ENCODE peak calls at places on chromosomes 6 and 20, in seven cellular contexts. One of them, this sample, is unnamed. For H3K4me1, the result is how much of the 10 kb centered on the place peaks cover.

GRCh38 chr20:31877684-31878083 is 7.2 kb downstream of the TTLL9 start:
- DNase-seq in endothelial cell of umbilical vein: no peak
- DNase-seq in thyroid gland: no peak
- DNase-seq in suprapubic skin: no peak
- DNase-seq in cardiac muscle cell: no peak
- DNase-seq in fibroblast of lung: no peak
- DNase-seq in upper lobe of right lung: no peak
- DNase-seq in this sample: no peak

GRCh38 chr20:38303908-38304379 is at the start of gene BPI:
- DNase-seq in endothelial cell of umbilical vein: no peak
- DNase-seq in thyroid gland: no peak
- DNase-seq in suprapubic skin: no peak
- DNase-seq in cardiac muscle cell: peak
- DNase-seq in fibroblast of lung: peak
- DNase-seq in upper lobe of right lung: peak
- DNase-seq in this sample: peak

GRCh38 chr6:33696538-33697518 is 14.7 kb downstream of the UQCC2 start:
- DNase-seq in endothelial cell of umbilical vein: peak
- DNase-seq in thyroid gland: peak
- DNase-seq in suprapubic skin: peak
- DNase-seq in cardiac muscle cell: peak
- DNase-seq in fibroblast of lung: peak
- DNase-seq in upper lobe of right lung: no peak
- DNase-seq in this sample: peak

GRCh38 chr6:68652117-68652536 is 17.0 kb downstream of the ADGRB3 start:
- DNase-seq in endothelial cell of umbilical vein: no peak
- DNase-seq in thyroid gland: no peak
- DNase-seq in suprapubic skin: no peak
- DNase-seq in cardiac muscle cell: no peak
- DNase-seq in fibroblast of lung: no peak
- DNase-seq in upper lobe of right lung: no peak
- DNase-seq in this sample: no peak

GRCh38 chr20:48731581-48731980 is 96.2 kb downstream of the PREX1 start:
- DNase-seq in endothelial cell of umbilical vein: no peak
- DNase-seq in thyroid gland: no peak
- DNase-seq in suprapubic skin: no peak
- DNase-seq in cardiac muscle cell: no peak
- DNase-seq in fibroblast of lung: no peak
- DNase-seq in upper lobe of right lung: no peak
- DNase-seq in this sample: no peak

GRCh38 chr20:31721408-31722332 is 998 bp downstream of the BCL2L1 start:
- DNase-seq in endothelial cell of umbilical vein: peak
- DNase-seq in thyroid gland: peak
- DNase-seq in suprapubic skin: no peak
- DNase-seq in cardiac muscle cell: no peak
- DNase-seq in fibroblast of lung: no peak
- DNase-seq in upper lobe of right lung: peak
- DNase-seq in this sample: peak

GRCh38 chr20:47551240-47551639 is 49.6 kb downstream of the NCOA3 start:
- DNase-seq in endothelial cell of umbilical vein: no peak
- DNase-seq in thyroid gland: no peak
- DNase-seq in suprapubic skin: no peak
- DNase-seq in cardiac muscle cell: no peak
- DNase-seq in fibroblast of lung: no peak
- DNase-seq in upper lobe of right lung: no peak
- DNase-seq in this sample: no peak

GRCh38 chr20:61724376-61724775 is 341.3 kb downstream of the TAF4 start:
- DNase-seq in endothelial cell of umbilical vein: no peak
- DNase-seq in thyroid gland: no peak
- DNase-seq in suprapubic skin: no peak
- DNase-seq in cardiac muscle cell: no peak
- DNase-seq in fibroblast of lung: peak
- DNase-seq in upper lobe of right lung: no peak
- DNase-seq in this sample: no peak

GRCh38 chr6:85261250-85261649 is 188.6 kb upstream of the NT5E start:
- DNase-seq in endothelial cell of umbilical vein: no peak
- DNase-seq in thyroid gland: no peak
- DNase-seq in suprapubic skin: no peak
- DNase-seq in cardiac muscle cell: no peak
- DNase-seq in fibroblast of lung: no peak
- DNase-seq in upper lobe of right lung: no peak
- DNase-seq in this sample: no peak

GRCh38 chr20:33669873-33670640 is 3.3 kb downstream of the ACTL10 start:
- DNase-seq in endothelial cell of umbilical vein: no peak
- DNase-seq in thyroid gland: no peak
- DNase-seq in suprapubic skin: no peak
- DNase-seq in cardiac muscle cell: no peak
- DNase-seq in fibroblast of lung: no peak
- DNase-seq in upper lobe of right lung: no peak
- DNase-seq in this sample: no peak

GRCh38 chr20:38349856-38350255 is 3.6 kb downstream of the LBP start:
- DNase-seq in endothelial cell of umbilical vein: no peak
- DNase-seq in thyroid gland: no peak
- DNase-seq in suprapubic skin: no peak
- DNase-seq in cardiac muscle cell: no peak
- DNase-seq in fibroblast of lung: no peak
- DNase-seq in upper lobe of right lung: no peak
- DNase-seq in this sample: no peak

GRCh38 chr6:1416820-1417219 is 27.4 kb downstream of the FOXF2 start:
- DNase-seq in endothelial cell of umbilical vein: no peak
- DNase-seq in thyroid gland: no peak
- DNase-seq in suprapubic skin: no peak
- DNase-seq in cardiac muscle cell: no peak
- DNase-seq in fibroblast of lung: no peak
- DNase-seq in upper lobe of right lung: no peak
- DNase-seq in this sample: no peak

GRCh38 chr20:44166477-44166876 is 20.5 kb downstream of the JPH2 start:
- DNase-seq in endothelial cell of umbilical vein: no peak
- DNase-seq in thyroid gland: no peak
- DNase-seq in suprapubic skin: no peak
- DNase-seq in cardiac muscle cell: peak
- DNase-seq in fibroblast of lung: peak
- DNase-seq in upper lobe of right lung: no peak
- DNase-seq in this sample: no peak

GRCh38 chr20:58069207-58069606 is 159.2 kb downstream of the ANKRD60 start:
- DNase-seq in endothelial cell of umbilical vein: no peak
- DNase-seq in thyroid gland: no peak
- DNase-seq in suprapubic skin: no peak
- DNase-seq in cardiac muscle cell: no peak
- DNase-seq in fibroblast of lung: no peak
- DNase-seq in upper lobe of right lung: no peak
- DNase-seq in this sample: no peak

GRCh38 chr6:85329193-85329592 is 120.7 kb upstream of the NT5E start:
- DNase-seq in endothelial cell of umbilical vein: no peak
- DNase-seq in thyroid gland: no peak
- DNase-seq in suprapubic skin: no peak
- DNase-seq in cardiac muscle cell: no peak
- DNase-seq in fibroblast of lung: no peak
- DNase-seq in upper lobe of right lung: no peak
- DNase-seq in this sample: no peak

GRCh38 chr20:63690898-63691710 is 5.3 kb upstream of the TNFRSF6B start:
- DNase-seq in endothelial cell of umbilical vein: no peak
- DNase-seq in thyroid gland: no peak
- DNase-seq in suprapubic skin: peak
- DNase-seq in cardiac muscle cell: no peak
- DNase-seq in fibroblast of lung: no peak
- DNase-seq in upper lobe of right lung: peak
- DNase-seq in this sample: no peak

GRCh38 chr6:33719326-33719987 is 8.0 kb upstream of the UQCC2 start:
- DNase-seq in endothelial cell of umbilical vein: no peak
- DNase-seq in thyroid gland: peak
- DNase-seq in suprapubic skin: no peak
- DNase-seq in cardiac muscle cell: no peak
- DNase-seq in fibroblast of lung: no peak
- DNase-seq in upper lobe of right lung: peak
- DNase-seq in this sample: peak

GRCh38 chr6:151537561-151537960 is 43.7 kb downstream of the CCDC170 start:
- DNase-seq in endothelial cell of umbilical vein: no peak
- DNase-seq in thyroid gland: no peak
- DNase-seq in suprapubic skin: no peak
- DNase-seq in cardiac muscle cell: no peak
- DNase-seq in fibroblast of lung: no peak
- DNase-seq in upper lobe of right lung: no peak
- DNase-seq in this sample: no peak

GRCh38 chr20:35490736-35491181 is 35.4 kb downstream of the CEP250 start:
- DNase-seq in endothelial cell of umbilical vein: no peak
- DNase-seq in thyroid gland: peak
- DNase-seq in suprapubic skin: no peak
- DNase-seq in cardiac muscle cell: no peak
- DNase-seq in fibroblast of lung: no peak
- DNase-seq in upper lobe of right lung: no peak
- DNase-seq in this sample: no peak

GRCh38 chr6:66291905-66292304 is 584.9 kb upstream of the EYS start:
- DNase-seq in endothelial cell of umbilical vein: no peak
- DNase-seq in thyroid gland: no peak
- DNase-seq in suprapubic skin: no peak
- DNase-seq in cardiac muscle cell: no peak
- DNase-seq in fibroblast of lung: no peak
- DNase-seq in upper lobe of right lung: no peak
- DNase-seq in this sample: no peak

DNA sequence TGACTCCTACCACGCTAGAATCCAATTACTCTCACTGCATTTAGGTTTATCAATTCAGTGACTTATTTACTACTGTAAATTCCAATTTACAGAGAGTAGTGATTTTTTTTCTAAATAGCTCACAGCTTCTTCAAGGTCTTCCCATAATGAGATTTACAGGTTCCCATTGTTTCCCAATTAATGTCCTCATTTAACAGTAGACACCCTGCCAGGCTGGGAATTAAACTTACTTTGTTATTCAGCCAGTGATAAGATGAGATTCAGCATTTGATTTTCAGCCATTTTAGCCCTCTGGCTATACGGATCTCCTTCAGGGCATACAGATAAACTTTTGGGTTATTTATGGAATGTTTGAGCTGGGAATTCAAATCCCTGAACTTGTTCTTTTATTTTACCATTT is 582.9 kb upstream of the EYS start:
- DNase-seq in endothelial cell of umbilical vein: no peak
- DNase-seq in thyroid gland: no peak
- DNase-seq in suprapubic skin: no peak
- DNase-seq in cardiac muscle cell: no peak
- DNase-seq in fibroblast of lung: no peak
- DNase-seq in upper lobe of right lung: no peak
- DNase-seq in this sample: no peak
- TF ChIP-seq CTCF in endothelial cell of umbilical vein: no peak
- TF ChIP-seq CTCF in thyroid gland: no peak
- TF ChIP-seq CTCF in suprapubic skin: no peak
- TF ChIP-seq CTCF in cardiac muscle cell: no peak
- TF ChIP-seq CTCF in fibroblast of lung: no peak
- TF ChIP-seq CTCF in upper lobe of right lung: no peak
- TF ChIP-seq CTCF in this sample: no peak

DNA sequence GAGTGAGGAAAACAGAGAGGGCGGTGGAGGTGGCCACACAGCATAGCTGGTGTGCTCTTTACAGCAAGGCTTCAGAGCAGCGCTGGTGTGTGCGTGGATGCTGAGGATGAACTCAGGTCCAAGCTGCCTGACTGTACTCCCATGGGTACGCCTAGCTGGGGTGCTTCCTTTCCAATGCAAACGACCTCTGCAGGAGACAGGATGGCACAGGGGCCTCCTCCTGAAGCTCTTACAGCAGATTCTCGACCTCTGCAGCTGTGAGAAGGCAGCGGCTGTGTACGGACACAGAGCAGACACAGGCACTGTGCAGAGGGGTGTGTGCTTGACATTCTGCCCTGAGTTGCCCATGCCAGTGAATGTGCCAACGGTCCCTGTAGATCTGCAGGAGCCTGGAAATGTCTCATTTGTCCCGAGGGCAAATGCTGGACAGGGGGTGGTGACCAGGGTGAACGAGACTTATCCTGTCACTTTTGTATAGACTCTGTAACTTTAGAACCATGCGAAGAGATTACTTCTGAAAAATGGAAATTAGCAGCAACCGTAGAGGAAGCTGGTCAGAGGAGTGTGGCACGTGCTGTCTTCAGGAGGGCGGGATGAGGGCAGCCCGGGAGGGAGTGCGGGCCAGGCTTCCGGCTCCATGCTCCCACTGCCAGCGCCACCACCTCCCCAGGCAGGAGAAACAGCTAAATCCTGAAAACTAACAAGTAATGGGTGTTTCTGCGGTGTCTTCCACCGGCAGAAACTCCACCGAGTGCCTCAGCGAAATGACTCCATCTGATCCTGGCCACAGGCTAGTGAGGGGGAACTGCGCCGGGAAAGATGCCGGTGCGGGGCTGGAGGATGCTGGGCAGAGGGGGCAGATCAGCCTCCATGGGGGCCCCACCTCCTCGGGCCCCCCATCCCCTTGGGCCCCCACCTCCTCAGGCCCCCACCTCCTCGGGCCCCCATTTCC is 120.9 kb upstream of the RPS6KA2 start:
- DNase-seq in endothelial cell of umbilical vein: no peak
- DNase-seq in thyroid gland: no peak
- DNase-seq in suprapubic skin: no peak
- DNase-seq in cardiac muscle cell: no peak
- DNase-seq in fibroblast of lung: no peak
- DNase-seq in upper lobe of right lung: no peak
- DNase-seq in this sample: no peak
- H3K4me1 ChIP-seq in endothelial cell of umbilical vein: under half
- H3K4me1 ChIP-seq in thyroid gland: under half
- H3K4me1 ChIP-seq in suprapubic skin: under half
- H3K4me1 ChIP-seq in cardiac muscle cell: under half
- H3K4me1 ChIP-seq in fibroblast of lung: under half
- H3K4me1 ChIP-seq in upper lobe of right lung: under half
- H3K4me1 ChIP-seq in this sample: under half

DNA sequence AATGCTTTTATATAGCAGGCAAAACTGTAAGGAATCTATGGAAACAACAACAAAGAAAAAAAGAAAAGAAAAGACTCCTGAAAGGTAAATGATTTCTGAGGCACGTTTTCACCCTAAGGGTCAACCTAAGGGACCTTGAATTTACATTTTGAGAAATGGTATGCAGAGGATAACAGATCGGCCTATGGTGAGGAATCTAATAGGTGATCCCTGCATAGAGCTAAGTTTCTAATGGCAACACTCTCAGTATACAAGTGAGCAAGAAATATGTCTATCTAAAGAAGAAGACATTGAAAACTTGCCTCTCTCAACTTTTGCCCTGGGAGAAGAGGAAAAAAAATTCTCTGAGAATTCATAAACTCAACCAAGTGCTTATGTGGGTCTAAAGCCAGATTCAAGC is 18.9 kb upstream of the AKAP7 start:
- DNase-seq in endothelial cell of umbilical vein: no peak
- DNase-seq in thyroid gland: no peak
- DNase-seq in suprapubic skin: no peak
- DNase-seq in cardiac muscle cell: no peak
- DNase-seq in fibroblast of lung: no peak
- DNase-seq in upper lobe of right lung: no peak
- DNase-seq in this sample: no peak
- TF ChIP-seq CTCF in endothelial cell of umbilical vein: no peak
- TF ChIP-seq CTCF in thyroid gland: no peak
- TF ChIP-seq CTCF in suprapubic skin: no peak
- TF ChIP-seq CTCF in cardiac muscle cell: no peak
- TF ChIP-seq CTCF in fibroblast of lung: no peak
- TF ChIP-seq CTCF in upper lobe of right lung: no peak
- TF ChIP-seq CTCF in this sample: no peak

DNA sequence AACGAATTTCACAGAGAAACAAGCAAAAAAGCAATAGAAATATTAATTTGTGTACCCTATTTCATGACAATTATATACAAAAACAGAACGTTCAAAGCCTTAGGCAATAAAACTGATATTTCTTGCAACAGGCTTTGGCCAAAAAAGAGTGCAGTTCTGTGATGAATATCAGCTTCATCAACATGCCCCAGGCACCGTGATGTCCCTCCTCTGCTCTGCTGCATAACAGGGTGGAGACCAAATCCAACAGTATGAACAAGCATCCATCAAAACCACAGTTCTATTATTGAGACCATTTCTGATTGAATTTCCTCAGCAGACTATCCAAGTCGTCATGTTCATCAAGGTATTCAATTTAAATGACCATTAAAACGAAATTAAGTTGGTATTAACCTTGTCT is 722.6 kb upstream of the NRSN1 start:
- DNase-seq in endothelial cell of umbilical vein: no peak
- DNase-seq in thyroid gland: no peak
- DNase-seq in suprapubic skin: no peak
- DNase-seq in cardiac muscle cell: no peak
- DNase-seq in fibroblast of lung: no peak
- DNase-seq in upper lobe of right lung: no peak
- DNase-seq in this sample: no peak
- H3K4me1 ChIP-seq in endothelial cell of umbilical vein: under half
- H3K4me1 ChIP-seq in thyroid gland: under half
- H3K4me1 ChIP-seq in suprapubic skin: under half
- H3K4me1 ChIP-seq in cardiac muscle cell: under half
- H3K4me1 ChIP-seq in fibroblast of lung: under half
- H3K4me1 ChIP-seq in upper lobe of right lung: under half
- H3K4me1 ChIP-seq in this sample: under half